ENCODE peak calls at places on chromosomes 16 and 17, in five cellular contexts. E, M, C, D and O are unnamed samples.

GRCh38 chr17:76341301-76341700 is 12.4 kb downstream of the PRPSAP1 start:
- DNase-seq in E (no peak), M (no peak), C (no peak), D (no peak), O (no peak)

GRCh38 chr17:55416470-55417052 is 5.1 kb downstream of the MMD start:
- DNase-seq in E (no peak), M (no peak), C (no peak), D (peak), O (no peak)

GRCh38 chr17:74159226-74159840 is 44.1 kb upstream of the RPL38 start:
- DNase-seq in E (no peak), M (no peak), C (peak), D (no peak), O (no peak)

GRCh38 chr17:13104576-13104975 is 86.7 kb upstream of the ELAC2 start:
- DNase-seq in E (no peak), M (no peak), C (no peak), D (no peak), O (no peak)

GRCh38 chr17:75344664-75345063 is 55.4 kb upstream of the SLC25A19 start:
- DNase-seq in E (no peak), M (no peak), C (no peak), D (no peak), O (peak)

GRCh38 chr16:49283376-49284049 is 1.9 kb upstream of the CBLN1 start:
- DNase-seq in E (no peak), M (no peak), C (no peak), D (no peak), O (no peak)

GRCh38 chr17:75590849-75591721 is 3.5 kb downstream of the MYO15B start:
- DNase-seq in E (no peak), M (no peak), C (no peak), D (no peak), O (no peak)

GRCh38 chr17:62727916-62728672 is 80.0 kb downstream of the MARCHF10 start:
- DNase-seq in E (no peak), M (no peak), C (no peak), D (no peak), O (no peak)

GRCh38 chr16:29896841-29897240 is 2.5 kb downstream of the SEZ6L2 start:
- DNase-seq in E (no peak), M (no peak), C (no peak), D (no peak), O (no peak)

GRCh38 chr16:48106445-48106844 is 49.3 kb downstream of the ABCC12 start:
- DNase-seq in E (no peak), M (no peak), C (no peak), D (no peak), O (no peak)

GRCh38 chr17:32356750-32357149 is 6.8 kb downstream of the ZNF207 start:
- DNase-seq in E (no peak), M (no peak), C (no peak), D (no peak), O (no peak)

GRCh38 chr17:2853111-2853721 is 57.0 kb downstream of the RAP1GAP2 start:
- DNase-seq in E (peak), M (no peak), C (peak), D (peak), O (peak)

GRCh38 chr17:56945938-56946337 is 14.9 kb downstream of the COIL start:
- DNase-seq in E (no peak), M (no peak), C (no peak), D (no peak), O (no peak)

GRCh38 chr17:10130263-10130662 is 68.1 kb downstream of the GAS7 start:
- DNase-seq in E (no peak), M (peak), C (no peak), D (peak), O (no peak)

GRCh38 chr17:4144411-4144747 is 1.4 kb downstream of the CYB5D2 start:
- DNase-seq in E (no peak), M (no peak), C (no peak), D (no peak), O (no peak)

GRCh38 chr17:15083225-15083624 is 181.9 kb downstream of the PMP22 start:
- DNase-seq in E (no peak), M (no peak), C (no peak), D (no peak), O (no peak)

GRCh38 chr17:1505586-1505985 is 10.8 kb downstream of the INPP5K start:
- DNase-seq in E (no peak), M (no peak), C (no peak), D (no peak), O (no peak)
- H3K27ac ChIP-seq in E (no peak), M (no peak), C (no peak), D (no peak), O (no peak)

DNA sequence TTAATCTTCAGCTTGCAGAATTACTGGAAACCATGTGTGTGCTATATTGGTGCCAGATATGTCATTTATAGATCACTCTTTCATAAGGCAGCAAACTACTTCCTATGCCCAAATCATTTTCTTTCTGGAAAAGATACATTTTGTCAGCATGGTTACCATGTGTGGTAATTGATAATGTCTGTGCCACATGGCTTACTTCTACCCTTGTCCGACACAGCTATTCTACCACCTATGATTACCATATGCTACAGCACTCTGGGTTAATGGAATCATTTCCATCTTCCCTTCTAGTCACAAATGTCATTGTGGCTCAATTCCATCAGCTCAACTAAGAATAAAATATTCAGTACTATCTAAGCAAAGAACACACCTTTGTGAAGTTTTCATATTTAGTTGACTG is 8.0 kb upstream of the PPM1E start:
- DNase-seq in E (no peak), M (no peak), C (no peak), D (no peak), O (no peak)
- H3K27ac ChIP-seq in E (no peak), M (no peak), C (no peak), D (no peak), O (no peak)

GRCh38 chr17:77610518-77610893 is 348.0 kb upstream of the TNRC6C start:
- DNase-seq in E (no peak), M (no peak), C (no peak), D (no peak), O (no peak)
- H3K27ac ChIP-seq in E (no peak), M (no peak), C (no peak), D (no peak), O (peak)

DNA sequence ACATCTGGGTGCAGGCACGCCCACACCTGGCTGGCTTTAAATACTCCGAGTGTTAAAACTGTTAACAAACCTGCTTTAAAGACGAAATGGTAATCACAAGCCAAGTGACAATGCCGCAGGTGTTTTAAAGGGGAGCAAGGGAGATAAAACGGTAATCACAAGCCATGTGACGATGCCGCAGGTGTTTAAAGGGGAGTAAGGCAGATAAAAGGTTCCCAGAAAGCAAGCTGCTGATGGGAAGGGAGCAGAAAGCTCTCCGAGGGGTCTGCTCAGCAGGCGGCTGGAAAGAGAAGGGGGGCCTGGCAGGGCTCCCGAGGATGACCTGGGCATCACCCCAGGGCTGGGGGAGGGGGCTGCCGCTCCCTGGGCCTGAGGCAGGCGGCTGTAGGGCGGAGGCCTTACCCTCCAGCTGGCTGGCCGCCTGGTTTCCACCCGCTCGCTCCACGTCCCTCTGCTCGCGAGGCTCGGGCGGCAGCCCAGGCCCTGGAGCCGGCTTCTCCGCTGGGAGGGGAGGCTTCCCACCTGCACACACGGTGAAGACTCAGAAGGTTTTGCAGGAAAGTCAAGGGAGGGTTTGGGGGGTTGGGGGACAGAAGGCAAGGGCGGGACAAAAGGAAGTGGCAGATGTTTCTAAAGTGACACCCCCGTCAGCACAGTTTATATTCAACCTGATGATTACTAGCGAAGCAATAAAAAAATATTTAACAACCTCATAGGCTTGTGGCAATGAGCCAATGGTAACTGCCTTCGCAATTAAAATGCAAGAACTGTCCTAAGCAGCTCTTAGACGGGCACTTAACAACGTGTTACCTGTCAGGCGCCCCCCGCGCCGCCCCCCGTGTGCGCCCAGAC is 12.2 kb downstream of the NDUFAF8 start:
- DNase-seq in E (no peak), M (no peak), C (no peak), D (no peak), O (no peak)
- H3K27ac ChIP-seq in E (no peak), M (no peak), C (no peak), D (peak), O (no peak)

DNA sequence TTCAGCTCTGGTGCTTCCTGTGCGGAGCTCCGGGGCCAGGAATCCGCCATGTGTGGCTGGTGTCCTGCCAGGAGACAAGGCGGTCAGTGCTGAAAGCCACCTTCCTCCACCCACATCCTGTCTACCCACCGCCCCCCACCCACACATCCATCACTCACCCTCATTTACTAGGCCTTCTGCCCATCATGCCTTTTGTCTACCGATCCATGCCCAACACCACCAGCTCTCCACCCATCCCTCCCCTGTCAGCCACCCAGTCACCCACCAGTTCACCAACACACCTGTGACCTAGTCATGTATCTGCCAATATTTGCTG is 241.4 kb downstream of the KATNIP start:
- DNase-seq in E (no peak), M (no peak), C (no peak), D (no peak), O (no peak)
- H3K27ac ChIP-seq in E (no peak), M (no peak), C (no peak), D (no peak), O (no peak)

GRCh38 chr17:29711588-29712385 is 89.1 kb upstream of the CORO6 start:
- DNase-seq in E (no peak), M (no peak), C (no peak), D (no peak), O (no peak)

GRCh38 chr17:29712677-29713076 is 90.0 kb upstream of the CORO6 start:
- DNase-seq in E (no peak), M (no peak), C (no peak), D (no peak), O (no peak)

GRCh38 chr17:29715680-29716079 is 93.0 kb upstream of the CORO6 start:
- DNase-seq in E (no peak), M (no peak), C (no peak), D (no peak), O (no peak)

GRCh38 chr17:29713626-29714025 is 90.9 kb upstream of the CORO6 start:
- DNase-seq in E (no peak), M (no peak), C (no peak), D (no peak), O (no peak)

DNA sequence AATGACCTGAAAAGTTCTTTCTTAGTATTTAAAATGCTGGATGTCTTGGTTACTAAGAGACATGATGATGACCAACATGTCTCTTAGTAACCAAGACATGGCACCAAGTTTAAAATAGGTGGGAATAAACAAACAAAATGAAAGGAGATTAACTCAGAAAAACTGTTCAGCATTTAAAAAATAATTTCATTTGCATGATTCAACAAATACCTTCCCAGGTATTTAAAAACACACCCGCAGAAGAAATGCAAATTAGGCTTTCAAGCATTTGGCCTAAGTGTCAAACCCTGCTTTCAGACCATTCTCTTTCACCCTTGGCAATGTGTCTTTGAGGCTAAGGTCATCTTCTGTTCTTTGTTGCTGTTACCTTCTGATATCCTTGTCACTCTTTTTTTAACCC is 91.4 kb upstream of the CORO6 start:
- DNase-seq in E (no peak), M (no peak), C (no peak), D (no peak), O (no peak)
- H3K27ac ChIP-seq in E (no peak), M (no peak), C (no peak), D (no peak), O (peak)

GRCh38 chr16:74695450-74696422 is 4.9 kb downstream of the MLKL start:
- DNase-seq in E (peak), M (peak), C (peak), D (peak), O (peak)

GRCh38 chr16:74699666-74700065 is 996 bp downstream of the MLKL start:
- DNase-seq in E (no peak), M (no peak), C (no peak), D (no peak), O (no peak)

GRCh38 chr16:74698220-74698619 is 2.4 kb downstream of the MLKL start:
- DNase-seq in E (no peak), M (no peak), C (no peak), D (no peak), O (no peak)

DNA sequence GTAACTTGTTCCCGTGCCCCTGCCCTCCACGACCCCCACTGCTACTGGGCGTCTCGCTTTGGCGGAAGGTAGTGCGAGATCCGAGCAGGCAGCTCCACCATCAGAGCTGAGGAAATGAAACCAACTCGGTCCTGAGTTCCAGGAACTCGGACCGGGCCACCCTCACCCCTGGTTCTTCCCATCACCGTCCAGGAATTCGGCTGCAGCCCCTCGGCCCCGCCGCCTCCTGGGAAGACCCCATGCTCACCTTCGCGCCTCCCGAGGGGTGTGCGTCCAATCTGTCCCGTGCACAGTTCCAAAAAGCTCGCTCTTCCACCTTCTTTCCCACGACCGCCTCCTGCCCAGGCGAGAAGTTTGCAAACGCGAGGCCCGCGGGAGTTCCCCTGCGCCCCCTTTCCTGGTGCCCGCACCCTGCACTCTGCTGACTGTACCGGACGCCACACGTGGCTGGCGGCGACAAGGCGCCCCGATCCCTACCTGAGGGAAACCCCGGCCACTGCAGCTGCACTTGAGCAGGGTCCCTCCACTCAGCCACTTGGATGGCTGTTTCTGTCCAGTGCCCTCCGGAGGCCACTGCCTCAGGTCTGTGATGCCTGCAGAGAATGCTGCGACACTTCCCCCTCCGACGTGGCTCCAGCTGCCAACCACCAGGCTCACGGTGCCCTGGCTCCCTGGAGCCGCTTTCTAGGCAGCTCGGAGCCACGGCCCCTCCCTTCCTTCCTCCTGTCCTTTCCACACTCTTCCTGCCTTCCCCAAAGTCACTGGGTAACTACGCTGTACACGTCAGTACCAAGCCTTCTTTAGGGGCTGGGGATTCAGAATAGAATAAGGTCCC is at the start of gene MLKL:
- DNase-seq in E (peak), M (no peak), C (peak), D (peak), O (peak)
- H3K27ac ChIP-seq in E (peak), M (peak), C (peak), D (no peak), O (peak)

GRCh38 chr17:60354223-60354622 is 37.7 kb downstream of the USP32 start:
- DNase-seq in E (no peak), M (peak), C (no peak), D (peak), O (no peak)

GRCh38 chr17:60355663-60356594 is 36.0 kb downstream of the USP32 start:
- DNase-seq in E (no peak), M (no peak), C (no peak), D (peak), O (no peak)

GRCh38 chr17:60359415-60359814 is 32.5 kb downstream of the USP32 start:
- DNase-seq in E (no peak), M (no peak), C (no peak), D (no peak), O (no peak)

GRCh38 chr17:60358611-60359225 is 33.2 kb downstream of the USP32 start:
- DNase-seq in E (no peak), M (no peak), C (no peak), D (no peak), O (no peak)

DNA sequence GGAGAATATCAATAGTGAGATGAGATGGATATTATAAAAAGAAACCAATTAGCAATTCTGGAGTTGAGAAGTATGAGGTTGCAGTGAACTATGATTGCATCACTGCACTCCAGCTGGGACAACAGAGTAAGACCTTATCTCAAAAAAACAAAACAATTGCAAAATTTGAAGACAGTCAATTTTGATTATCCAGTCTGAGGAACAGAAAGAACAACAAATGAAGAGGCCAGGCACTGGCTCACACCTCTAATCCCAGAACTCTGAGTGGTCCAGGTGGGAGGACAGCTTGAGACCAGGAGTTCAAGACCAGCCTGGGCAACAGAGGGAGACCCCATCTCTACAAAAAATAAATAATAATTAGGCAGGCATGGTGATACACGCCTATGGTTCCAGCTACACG is 35.0 kb downstream of the USP32 start:
- DNase-seq in E (no peak), M (no peak), C (no peak), D (peak), O (no peak)
- H3K27ac ChIP-seq in E (no peak), M (peak), C (no peak), D (no peak), O (no peak)